ENCODE peak calls at places on chromosomes 12 and 14, in ten cellular contexts. Y is HepG2; G is CD8-positive, alpha-beta memory T cell; R is stimulated activated CD8-positive, alpha-beta memory T cell treated with anti-CD3 and anti-CD28 coated beads, Interleukin-15, amount 100 ng/mL, for 4 hours; F is T-helper 2 cell; L is esophagus squamous epithelium; H is EL; P is T-helper 9 cell; W is NCI-H1092 treated with DMSO at 0.1 percent for 48 hours; N is COR-L47. J is an unnamed sample.

GRCh38 chr12:53192531-53193021 is 11.9 kb upstream of the CSAD start:
- DNase-seq in Y (no peak), G (no peak), R (no peak), F (no peak), L (no peak), H (no peak), P (no peak), W (no peak), N (no peak), J (no peak)

GRCh38 chr12:121295746-121296617 is 527 bp downstream of the CAMKK2 start:
- DNase-seq in Y (peak; percentile 27), G (peak; percentile 28), R (peak; percentile 24), F (no peak), L (no peak), H (peak; percentile 28), P (peak; percentile 18), W (peak; percentile 25), N (peak; percentile 11), J (no peak)

GRCh38 chr12:75702477-75703093 is 191.2 kb upstream of the KRR1 start:
- DNase-seq in Y (no peak), G (no peak), R (no peak), F (no peak), L (no peak), H (no peak), P (no peak), W (no peak), N (no peak), J (no peak)

GRCh38 chr14:87457727-87458126 is 535.3 kb downstream of the GALC start:
- DNase-seq in Y (no peak), G (no peak), R (no peak), F (no peak), L (no peak), H (no peak), P (no peak), W (no peak), N (no peak), J (no peak)

GRCh38 chr14:85444685-85445084 is 85.3 kb upstream of the FLRT2 start:
- DNase-seq in Y (no peak), G (no peak), R (no peak), F (no peak), L (no peak), H (peak; percentile 39), P (no peak), W (peak; percentile 39), N (peak; percentile 61), J (peak; percentile 53)

GRCh38 chr14:75289840-75290388 is 11.3 kb downstream of the FOS start:
- DNase-seq in Y (no peak), G (no peak), R (no peak), F (no peak), L (no peak), H (no peak), P (no peak), W (no peak), N (no peak), J (no peak)

GRCh38 chr14:70257526-70257925 is 68.8 kb upstream of the SLC8A3 start:
- DNase-seq in Y (no peak), G (no peak), R (no peak), F (no peak), L (no peak), H (peak; percentile 11), P (no peak), W (no peak), N (peak; percentile 34), J (no peak)

GRCh38 chr12:120283318-120283717 is 8.4 kb downstream of the RNU4-2 start:
- DNase-seq in Y (no peak), G (no peak), R (no peak), F (no peak), L (no peak), H (no peak), P (no peak), W (no peak), N (no peak), J (no peak)

J was measured in NCI-H510A.